ENCODE peak calls at places on chromosomes 2 and 18, in seven cellular contexts. U is right cardiac atrium; Q is CD4-positive, alpha-beta T cell; T is Peyer's patch; L is cardiac muscle cell; W is tibial nerve; X is ovary. K is an unnamed sample.
A peak's percentile ranks its signal among the peaks of the same experiment; 100 is the strongest.

GRCh38 chr2:120788349-120788700 is 52.7 kb downstream of the GLI2 start:
- DNase-seq in W (no peak), U (no peak), T (no peak), Q (no peak), L (no peak), X (no peak), K (no peak)

GRCh38 chr18:5197032-5197434 is at the start of gene AKAIN1:
- DNase-seq in Q (peak; percentile 14), W (no peak), X (no peak), T (no peak), L (peak; percentile 91), U (peak; percentile 72), K (no peak)

GRCh38 chr2:3913252-3913651 is 209.9 kb downstream of the DCDC2C start:
- DNase-seq in Q (no peak), W (no peak), L (no peak), X (no peak), T (no peak), U (no peak), K (no peak)

GRCh38 chr18:34595673-34596072 is 114.4 kb upstream of the DTNA start:
- DNase-seq in T (no peak), W (no peak), Q (no peak), L (no peak), X (no peak), U (no peak), K (no peak)

GRCh38 chr2:202249521-202249850 is 11.1 kb upstream of the SUMO1 start:
- DNase-seq in L (no peak), T (no peak), W (no peak), X (no peak), Q (no peak), U (no peak), K (peak; percentile 73)

GRCh38 chr18:420661-421060 is 79.8 kb downstream of the COLEC12 start:
- DNase-seq in L (no peak), W (no peak), X (no peak), U (no peak), Q (no peak), T (no peak), K (no peak)

GRCh38 chr18:42183746-42184145 is 228.7 kb downstream of the PIK3C3 start:
- DNase-seq in T (no peak), U (no peak), X (no peak), L (no peak), Q (no peak), W (no peak), K (peak; percentile 36)

GRCh38 chr2:181466661-181467576 is 9.7 kb downstream of the ITGA4 start:
- DNase-seq in W (peak; percentile 49), T (peak; percentile 93), Q (peak; percentile 68), U (peak; percentile 76), L (peak; percentile 65), X (peak; percentile 27), K (peak; percentile 5)

GRCh38 chr18:5431836-5432575 is 111.8 kb downstream of the EPB41L3 start:
- DNase-seq in T (no peak), X (no peak), U (no peak), Q (no peak), W (no peak), L (no peak), K (no peak)

GRCh38 chr2:203678971-203679370 is 27.5 kb upstream of the CD28 start:
- DNase-seq in T (no peak), L (no peak), U (no peak), Q (no peak), W (no peak), X (no peak), K (no peak)

GRCh38 chr2:108988796-108989713 is at the start of gene EDAR:
- DNase-seq in T (peak; percentile 67), Q (peak; percentile 49), X (no peak), U (no peak), W (no peak), L (peak; percentile 70), K (no peak)

GRCh38 chr2:216229488-216229887 is 120.3 kb downstream of the XRCC5 start:
- DNase-seq in W (no peak), T (no peak), X (no peak), L (no peak), Q (no peak), U (no peak), K (no peak)

GRCh38 chr18:6752200-6752873 is 22.8 kb downstream of the ARHGAP28 start:
- DNase-seq in T (no peak), X (peak; percentile 19), U (no peak), W (no peak), L (peak; percentile 37), Q (no peak), K (no peak)

GRCh38 chr2:155518094-155518493 is 814.4 kb downstream of the NR4A2 start:
- DNase-seq in T (no peak), L (no peak), Q (no peak), U (no peak), X (no peak), W (no peak), K (no peak)

GRCh38 chr2:218569038-218569431 is 396 bp downstream of the CNOT9 start:
- DNase-seq in W (no peak), U (no peak), T (peak; percentile 70), L (peak; percentile 80), Q (peak; percentile 15), X (no peak), K (no peak)

GRCh38 chr2:152950125-152950524 is 231.7 kb downstream of the ARL6IP6 start:
- DNase-seq in U (no peak), L (peak; percentile 74), W (no peak), T (no peak), X (no peak), Q (no peak), K (no peak)

DNA sequence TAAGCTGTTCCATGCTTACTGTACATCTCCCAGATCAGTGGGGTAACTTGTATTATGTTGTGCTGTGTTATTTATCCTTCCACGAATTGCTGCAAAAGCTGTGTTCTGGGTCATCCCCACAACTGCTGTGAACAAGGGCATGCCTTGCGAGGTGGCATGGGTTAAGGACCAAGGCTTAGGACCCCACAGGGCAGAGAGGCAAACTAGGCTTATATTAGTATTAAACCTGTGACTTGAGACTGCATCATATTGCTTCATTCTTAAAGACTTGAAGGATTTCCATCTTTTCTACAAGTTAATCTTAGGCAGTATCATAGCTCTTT is 19.9 kb downstream of the RND3 start:
- DNase-seq in Q (no peak), X (no peak), W (no peak), U (no peak), T (no peak), L (no peak), K (no peak)
- H3K27ac ChIP-seq in Q (no peak overlapping the region), X (no peak overlapping the region), W (peak overlapping the region; percentile 23), U (no peak overlapping the region), T (no peak overlapping the region), L (no peak overlapping the region), K (peak overlapping the region; percentile 98)

DNA sequence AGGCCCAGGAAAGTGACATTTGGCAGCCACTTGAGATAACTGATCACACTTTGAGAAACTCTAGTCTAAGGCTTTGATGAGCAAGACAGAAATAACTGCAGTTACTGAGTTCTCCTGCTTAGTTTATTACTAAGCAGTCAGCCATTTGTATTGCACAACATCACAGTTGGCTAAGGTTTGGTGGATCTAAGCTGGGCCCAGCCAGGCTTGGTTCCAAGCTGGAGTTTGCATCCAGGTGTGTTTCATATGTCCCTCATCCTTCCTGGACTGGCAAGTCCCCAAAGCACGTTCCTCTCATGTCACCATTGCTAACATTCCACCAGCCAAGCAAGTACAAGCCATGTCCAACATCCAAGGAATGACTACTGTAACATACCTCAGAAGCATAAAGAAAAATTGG is 71.3 kb upstream of the ZNF532 start:
- DNase-seq in T (no peak), X (no peak), W (no peak), U (no peak), Q (no peak), L (peak; percentile 54), K (peak; percentile 91)
- H3K27ac ChIP-seq in T (no peak overlapping the region), X (no peak overlapping the region), W (no peak overlapping the region), U (no peak overlapping the region), Q (no peak overlapping the region), L (peak overlapping the region; percentile 70), K (peak overlapping the region; percentile 64)

GRCh38 chr18:37502601-37503000 is 63.0 kb downstream of the CELF4 start:
- DNase-seq in T (no peak), U (no peak), X (no peak), L (no peak), Q (no peak), W (no peak), K (no peak)
- H3K27ac ChIP-seq in T (no peak overlapping the region), U (no peak overlapping the region), X (no peak overlapping the region), L (no peak overlapping the region), Q (no peak overlapping the region), W (no peak overlapping the region), K (no peak overlapping the region)

GRCh38 chr2:65486802-65487201 is 54.4 kb upstream of the SPRED2 start:
- DNase-seq in X (no peak), T (no peak), W (no peak), L (no peak), U (no peak), Q (no peak), K (no peak)
- H3K27ac ChIP-seq in X (no peak overlapping the region), T (no peak overlapping the region), W (no peak overlapping the region), L (no peak overlapping the region), U (no peak overlapping the region), Q (no peak overlapping the region), K (no peak overlapping the region)

GRCh38 chr2:46305767-46306166 is 8.6 kb downstream of the EPAS1 start:
- DNase-seq in U (no peak), L (no peak), Q (no peak), W (no peak), X (no peak), T (no peak), K (no peak)
- H3K27ac ChIP-seq in U (peak overlapping the region; percentile 85), L (no peak overlapping the region), Q (no peak overlapping the region), W (no peak overlapping the region), X (no peak overlapping the region), T (no peak overlapping the region), K (peak overlapping the region; percentile 80)

DNA sequence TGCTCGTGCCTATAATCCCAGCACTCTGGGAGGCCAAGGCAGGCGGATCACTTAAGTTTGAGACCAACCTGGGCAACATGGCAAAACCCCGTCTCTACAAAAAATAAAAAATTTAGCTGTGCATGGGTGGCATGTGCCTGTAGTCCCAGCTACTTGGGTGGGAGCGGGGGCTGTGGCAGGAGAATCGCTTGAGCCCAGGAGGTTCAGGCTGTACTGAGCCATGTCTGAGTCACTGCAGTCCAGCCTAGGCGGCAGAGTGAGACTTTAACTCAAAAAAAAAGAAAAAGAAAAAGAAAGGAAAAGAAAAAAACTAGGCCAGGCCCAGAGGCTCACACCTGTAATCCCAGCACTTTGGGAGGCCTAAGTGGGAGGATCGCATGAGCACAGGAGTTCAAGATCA is 30.8 kb downstream of the TWSG1 start:
- DNase-seq in Q (no peak), W (no peak), T (no peak), U (no peak), L (no peak), X (no peak), K (no peak)
- H3K27ac ChIP-seq in Q (no peak overlapping the region), W (no peak overlapping the region), T (no peak overlapping the region), U (no peak overlapping the region), L (no peak overlapping the region), X (no peak overlapping the region), K (no peak overlapping the region)

GRCh38 chr2:19936203-19936602 is 34.4 kb upstream of the TTC32 start:
- DNase-seq in U (no peak), T (no peak), L (no peak), W (no peak), X (no peak), Q (no peak), K (no peak)

GRCh38 chr2:19936979-19937378 is 35.2 kb upstream of the TTC32 start:
- DNase-seq in Q (no peak), U (no peak), X (no peak), T (no peak), W (no peak), L (no peak), K (no peak)

GRCh38 chr2:19933351-19933981 is 31.7 kb upstream of the TTC32 start:
- DNase-seq in L (no peak), T (no peak), X (no peak), W (no peak), Q (no peak), U (no peak), K (peak; percentile 37)

GRCh38 chr2:19929226-19929625 is 27.4 kb upstream of the TTC32 start:
- DNase-seq in U (no peak), L (no peak), W (no peak), X (no peak), T (no peak), Q (no peak), K (no peak)

GRCh38 chr2:19932928-19933327 is 31.1 kb upstream of the TTC32 start:
- DNase-seq in W (no peak), T (no peak), U (no peak), Q (no peak), X (no peak), L (no peak), K (no peak)
- H3K27ac ChIP-seq in W (no peak overlapping the region), T (no peak overlapping the region), U (no peak overlapping the region), Q (no peak overlapping the region), X (no peak overlapping the region), L (peak overlapping the region; percentile 54), K (peak overlapping the region; percentile 96)

K was measured in epithelial cell of prostate.